ENCODE peak calls at places on chromosome 6, in six cellular contexts. W is NB4; R is stimulated activated CD4-positive, alpha-beta T cell treated with anti-CD3 and anti-CD28 coated beads, Interleukin-15, amount 100 ng/mL, for 24 hours; D is activated CD4-positive, alpha-beta T cell treated with anti-CD3 and anti-CD28 coated beads for 48 hours; B is neuronal stem cell; N is HL-60. C is an unnamed sample.

GRCh38 chr6:16985484-16986284 is 116.2 kb upstream of the STMND1 start:
- DNase-seq in N (no peak), W (peak; percentile 26), R (no peak), B (no peak), D (no peak), C (no peak)

GRCh38 chr6:106359989-106360409 is 518 bp upstream of the CRYBG1 start:
- DNase-seq in W (no peak), N (no peak), R (no peak), B (no peak), D (no peak), C (no peak)

GRCh38 chr6:82567621-82568020 is 204.0 kb downstream of the TPBG start:
- DNase-seq in D (no peak), B (no peak), W (no peak), R (no peak), N (no peak), C (no peak)

GRCh38 chr6:169869301-169869700 is 117.9 kb downstream of the ERMARD start:
- DNase-seq in B (no peak), W (no peak), D (no peak), N (no peak), R (no peak), C (no peak)

GRCh38 chr6:1770435-1770843 is 160.7 kb downstream of the FOXC1 start:
- DNase-seq in B (no peak), R (peak; percentile 42), N (no peak), D (peak; percentile 52), W (no peak), C (no peak)

GRCh38 chr6:149190228-149190831 is 127.2 kb upstream of the TAB2 start:
- DNase-seq in N (no peak), B (no peak), W (peak; percentile 38), D (peak; percentile 84), R (peak; percentile 76), C (peak; percentile 55)

GRCh38 chr6:92180090-92180489 is 1239.3 kb downstream of the EPHA7 start:
- DNase-seq in B (no peak), N (no peak), R (no peak), W (no peak), D (no peak), C (no peak)

GRCh38 chr6:11271228-11271627 is 38.8 kb upstream of the NEDD9 start:
- DNase-seq in N (no peak), R (no peak), W (no peak), B (no peak), D (no peak), C (no peak)

GRCh38 chr6:1388081-1388926 is 1.1 kb upstream of the FOXF2 start:
- DNase-seq in W (no peak), B (peak; percentile 31), R (no peak), D (no peak), N (no peak), C (no peak)

GRCh38 chr6:53309059-53309896 is 39.5 kb downstream of the ELOVL5 start:
- DNase-seq in D (no peak), R (no peak), N (no peak), W (peak; percentile 20), B (no peak), C (no peak)

GRCh38 chr6:104003803-104004516 is 855.8 kb downstream of the HACE1 start:
- DNase-seq in D (no peak), B (no peak), W (no peak), N (no peak), R (no peak), C (no peak)

GRCh38 chr6:168099201-168100010 is 20.4 kb upstream of the FRMD1 start:
- DNase-seq in D (no peak), N (no peak), R (no peak), B (no peak), W (no peak), C (no peak)

GRCh38 chr6:73704798-73705197 is 8.8 kb downstream of the CD109 start:
- DNase-seq in R (no peak), D (no peak), B (no peak), N (no peak), W (no peak), C (no peak)

GRCh38 chr6:90304308-90304707 is 7.7 kb upstream of the BACH2 start:
- DNase-seq in R (no peak), N (no peak), D (no peak), W (no peak), B (no peak), C (no peak)